ENCODE peak calls at places on chromosome 2, in seven cellular contexts. C is K562; V is left ventricle myocardium superior; Z is right cardiac atrium; G is left cardiac atrium; Q is HCT116; U is activated T-cell treated with anti-CD3 and anti-CD28 coated beads, Interleukin-2, amount 50 U/mL, for 72 hours. E is an unnamed sample.

GRCh38 chr2:150472122-150472899 is 15.2 kb downstream of the RND3 start:
- ATAC-seq in Q (peak; percentile 75), G (peak; percentile 90), V (peak; percentile 75), Z (peak; percentile 89), U (no peak), C (no peak), E (no peak)

GRCh38 chr2:222521099-222521498 is 96.8 kb downstream of the SGPP2 start:
- ATAC-seq in Z (no peak), V (no peak), C (no peak), U (peak; percentile 86), G (no peak), Q (no peak), E (peak; percentile 72)

GRCh38 chr2:220353897-220354296 is 726.5 kb downstream of the SLC4A3 start:
- ATAC-seq in Z (no peak), C (no peak), U (no peak), Q (no peak), G (no peak), V (no peak), E (no peak)

GRCh38 chr2:240795916-240796510 is 24.0 kb downstream of the KIF1A start:
- ATAC-seq in U (no peak), Q (no peak), V (no peak), C (no peak), Z (no peak), G (no peak), E (no peak)

GRCh38 chr2:102778260-102778659 is 16.4 kb downstream of the TMEM182 start:
- ATAC-seq in Q (no peak), C (no peak), Z (no peak), G (no peak), V (no peak), U (no peak), E (no peak)

GRCh38 chr2:200338692-200339091 is 32.2 kb downstream of the SPATS2L start:
- ATAC-seq in U (no peak), C (no peak), Z (no peak), Q (no peak), V (peak; percentile 73), G (peak; percentile 38), E (no peak)

GRCh38 chr2:121721926-121722325 is 14.7 kb downstream of the NIFK start:
- ATAC-seq in G (peak; percentile 77), Z (no peak), Q (no peak), V (no peak), U (peak; percentile 76), C (no peak), E (peak; percentile 70)

GRCh38 chr2:40034801-40035200 is 255.7 kb upstream of the THUMPD2 start:
- ATAC-seq in V (no peak), C (no peak), Q (no peak), Z (no peak), G (no peak), U (no peak), E (no peak)

GRCh38 chr2:12714391-12715221 is 2.1 kb upstream of the TRIB2 start:
- ATAC-seq in Z (peak; percentile 28), U (no peak), C (no peak), G (no peak), Q (no peak), V (no peak), E (no peak)